ENCODE peak calls at places on chromosomes 5 and 9, in ten cellular contexts. R is psoas muscle; S is breast epithelium; Y is adrenal gland; A is MM.1S; F is astrocyte; I is body of pancreas; O is GM23248; T is uterus; B is CD8-positive, alpha-beta memory T cell. K is an unnamed sample.

GRCh38 chr5:57037355-57037754 is 85.4 kb upstream of the MIER3 start:
- DNase-seq in I (no peak), T (no peak), R (no peak), O (no peak), F (no peak), B (no peak), A (no peak), Y (peak; percentile 74), S (no peak), K (peak; percentile 77)

GRCh38 chr9:22913518-22913917 is 466.9 kb downstream of the DMRTA1 start:
- DNase-seq in O (no peak), F (no peak), I (no peak), R (no peak), S (no peak), T (no peak), B (no peak), A (peak; percentile 27), Y (no peak), K (no peak)

GRCh38 chr9:124574944-124575343 is 67.7 kb upstream of the NR5A1 start:
- DNase-seq in Y (no peak), O (peak; percentile 95), A (no peak), R (no peak), I (no peak), B (no peak), T (no peak), F (peak; percentile 68), S (no peak), K (no peak)

GRCh38 chr9:134619983-134620612 is 21.5 kb upstream of the COL5A1 start:
- DNase-seq in A (no peak), I (no peak), T (peak; percentile 6), R (no peak), B (no peak), O (no peak), S (no peak), Y (no peak), F (no peak), K (peak; percentile 23)

GRCh38 chr5:54063817-54064216 is 246.6 kb downstream of the ARL15 start:
- DNase-seq in O (peak; percentile 84), B (no peak), I (no peak), A (no peak), T (no peak), S (no peak), F (peak; percentile 94), Y (no peak), R (no peak), K (no peak)

GRCh38 chr5:88555658-88556057 is 287.0 kb upstream of the TMEM161B start:
- DNase-seq in I (no peak), S (no peak), F (peak; percentile 19), R (no peak), T (no peak), B (no peak), Y (no peak), O (no peak), A (peak; percentile 33), K (peak; percentile 72)

GRCh38 chr9:130938652-130939404 is at the start of gene FIBCD1:
- DNase-seq in F (peak; percentile 18), Y (no peak), I (no peak), O (peak; percentile 71), S (no peak), A (no peak), T (no peak), B (no peak), R (no peak), K (peak; percentile 86)

GRCh38 chr9:76654051-76654461 is 110.2 kb upstream of the PCA3 start:
- DNase-seq in Y (no peak), F (peak; percentile 66), S (no peak), O (no peak), T (no peak), R (no peak), I (no peak), A (no peak), B (no peak), K (no peak)

GRCh38 chr5:1884638-1885475 is 2.1 kb upstream of the IRX4 start:
- DNase-seq in A (no peak), R (peak; percentile 29), B (no peak), O (no peak), S (no peak), F (no peak), I (no peak), T (no peak), Y (no peak), K (peak; percentile 72)
- H3K27me3 ChIP-seq in A (peaks cover 13% of the 10 kb centered on the region), R (no peaks in the 10 kb centered on the region), B (peaks cover 9% of the 10 kb centered on the region), O (peaks cover 68% of the 10 kb centered on the region), S (peaks cover 93% of the 10 kb centered on the region), F (peaks cover 58% of the 10 kb centered on the region), I (no peaks in the 10 kb centered on the region), T (peaks cover 16% of the 10 kb centered on the region), Y (peaks cover 91% of the 10 kb centered on the region), K (peaks cover 100% of the 10 kb centered on the region)

GRCh38 chr5:72438141-72438540 is 69.1 kb downstream of the ZNF366 start:
- DNase-seq in O (peak; percentile 23), R (no peak), F (peak; percentile 26), T (no peak), B (no peak), A (no peak), I (no peak), S (no peak), Y (no peak), K (no peak)

GRCh38 chr5:72434781-72435437 is 72.3 kb downstream of the ZNF366 start:
- DNase-seq in R (no peak), O (no peak), B (no peak), S (no peak), Y (no peak), T (peak; percentile 34), A (no peak), F (no peak), I (no peak), K (no peak)

GRCh38 chr5:72439192-72439591 is 68.0 kb downstream of the ZNF366 start:
- DNase-seq in T (no peak), R (no peak), A (no peak), I (no peak), Y (no peak), F (no peak), S (no peak), O (no peak), B (no peak), K (peak; percentile 62)

GRCh38 chr5:72434056-72434780 is 73.0 kb downstream of the ZNF366 start:
- DNase-seq in I (no peak), A (no peak), R (no peak), Y (no peak), O (no peak), F (no peak), T (peak; percentile 66), S (no peak), B (no peak), K (no peak)

DNA sequence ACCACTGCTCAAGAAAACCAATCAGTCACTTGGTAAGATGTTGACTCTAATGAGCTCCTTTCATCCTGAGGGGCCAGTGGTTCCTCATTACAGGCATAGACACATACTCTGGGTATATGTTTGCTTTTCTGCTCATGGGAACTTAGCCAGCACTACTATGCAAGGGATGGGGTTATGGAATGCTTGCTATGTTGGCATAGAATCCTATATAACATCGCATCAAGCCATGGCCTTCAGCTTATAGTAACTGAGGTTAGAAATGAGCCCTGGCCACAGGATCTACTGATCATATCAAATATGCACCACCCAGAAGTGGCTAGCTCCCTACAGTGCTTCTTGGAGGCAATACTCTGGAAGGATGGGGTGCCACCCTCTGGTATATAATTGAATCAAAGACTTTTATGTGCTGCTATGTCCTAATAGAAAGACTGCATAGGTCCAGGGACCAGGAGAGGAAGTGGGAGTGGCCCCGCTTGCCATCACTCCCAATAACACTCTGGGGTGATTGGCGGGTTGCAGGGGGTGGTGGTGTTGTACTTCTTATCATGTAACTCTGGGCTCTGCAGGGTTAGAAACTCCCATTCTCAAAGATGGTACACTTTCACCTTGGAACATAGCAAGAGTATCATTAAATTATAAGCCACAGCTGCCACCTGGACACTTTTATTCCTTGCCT is 70.3 kb downstream of the ZNF366 start:
- DNase-seq in B (no peak), F (no peak), O (no peak), R (no peak), I (no peak), Y (no peak), S (no peak), A (no peak), T (no peak), K (no peak)
- H3K4me1 ChIP-seq in B (no peaks in the 10 kb centered on the region), F (peaks cover 7% of the 10 kb centered on the region), O (peaks cover 18% of the 10 kb centered on the region), R (peaks cover 54% of the 10 kb centered on the region), I (peaks cover 5% of the 10 kb centered on the region), Y (peaks cover 20% of the 10 kb centered on the region), S (no peaks in the 10 kb centered on the region), A (no peaks in the 10 kb centered on the region), T (peaks cover 10% of the 10 kb centered on the region), K (peaks cover 6% of the 10 kb centered on the region)

GRCh38 chr5:176776141-176776865 is 34.1 kb upstream of the UNC5A start:
- DNase-seq in I (no peak), A (no peak), O (no peak), R (no peak), Y (no peak), B (no peak), F (no peak), T (no peak), S (no peak), K (peak; percentile 35)

GRCh38 chr5:176774216-176775171 is 35.9 kb upstream of the UNC5A start:
- DNase-seq in S (no peak), Y (no peak), A (no peak), T (no peak), R (no peak), I (no peak), F (no peak), O (no peak), B (no peak), K (peak; percentile 84)

GRCh38 chr5:176778921-176779465 is 31.4 kb upstream of the UNC5A start:
- DNase-seq in F (no peak), Y (no peak), T (no peak), R (no peak), B (no peak), I (no peak), S (no peak), A (no peak), O (no peak), K (peak; percentile 20)

GRCh38 chr5:176775409-176775808 is 35.0 kb upstream of the UNC5A start:
- DNase-seq in S (no peak), I (no peak), O (peak; percentile 37), T (no peak), F (no peak), A (no peak), B (no peak), Y (no peak), R (no peak), K (no peak)

DNA sequence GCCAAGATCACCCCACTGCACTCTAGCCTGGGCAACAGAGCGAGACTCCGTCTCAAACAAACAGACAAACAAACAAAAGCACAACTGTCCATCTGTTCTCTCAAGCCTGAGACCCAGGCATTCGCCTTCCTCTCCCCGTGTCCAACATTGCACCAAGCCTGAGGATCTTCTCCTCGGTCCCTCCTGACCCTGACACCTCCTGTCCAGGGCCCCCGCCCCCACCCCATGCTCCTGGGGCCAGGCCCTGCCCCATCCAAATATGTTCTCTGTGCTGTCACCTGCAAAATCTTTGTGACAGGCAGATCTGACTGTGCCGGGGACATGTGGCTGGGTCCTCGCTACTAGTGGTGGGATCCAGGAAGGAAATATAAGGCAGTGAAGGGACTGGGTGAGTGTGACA is 33.4 kb upstream of the UNC5A start:
- DNase-seq in B (no peak), T (no peak), I (no peak), F (no peak), A (no peak), S (peak; percentile 5), O (no peak), R (no peak), Y (no peak), K (peak; percentile 24)
- H3K27me3 ChIP-seq in B (no peaks in the 10 kb centered on the region), T (no peaks in the 10 kb centered on the region), I (no peaks in the 10 kb centered on the region), F (peaks cover 35% of the 10 kb centered on the region), A (peaks cover 92% of the 10 kb centered on the region), S (peaks cover 48% of the 10 kb centered on the region), O (peaks cover 29% of the 10 kb centered on the region), R (no peaks in the 10 kb centered on the region), Y (peaks cover 3% of the 10 kb centered on the region), K (no peaks in the 10 kb centered on the region)

DNA sequence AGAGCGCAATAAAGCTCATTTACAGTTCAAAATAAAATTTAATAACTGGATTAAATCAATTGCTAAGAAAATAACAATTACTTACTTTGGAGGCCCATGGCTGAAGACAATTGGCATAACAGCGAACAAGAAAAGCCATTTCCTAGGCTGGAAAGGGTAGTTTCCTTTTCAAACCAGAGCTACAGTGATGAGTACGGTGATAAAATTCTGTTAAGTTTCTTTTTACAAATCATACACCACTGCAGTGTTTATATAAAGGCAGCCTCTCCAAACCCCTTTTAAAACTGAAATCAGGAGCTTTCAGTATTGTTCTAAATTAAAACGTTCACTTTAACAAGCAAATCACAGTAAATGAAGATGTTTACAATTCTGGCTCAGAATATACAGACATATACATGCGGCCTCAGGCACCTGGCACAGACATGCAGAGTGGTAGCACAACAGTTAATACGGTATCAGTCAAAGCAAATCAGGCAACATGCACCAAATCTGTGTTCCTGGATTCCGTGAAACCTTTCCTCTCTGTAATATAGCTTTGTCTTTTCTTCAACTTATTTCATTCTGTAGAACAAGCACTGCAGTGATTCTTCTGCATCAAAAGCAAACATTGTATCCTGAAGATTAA is 102.9 kb downstream of the RAPGEF6 start:
- DNase-seq in A (peak; percentile 17), F (no peak), O (no peak), S (no peak), T (no peak), I (no peak), R (no peak), B (no peak), Y (no peak), K (no peak)
- H3K4me1 ChIP-seq in A (peaks cover 12% of the 10 kb centered on the region), F (peaks cover 5% of the 10 kb centered on the region), O (peaks cover 8% of the 10 kb centered on the region), S (no peaks in the 10 kb centered on the region), T (no peaks in the 10 kb centered on the region), I (no peaks in the 10 kb centered on the region), R (peaks cover 19% of the 10 kb centered on the region), B (peaks cover 84% of the 10 kb centered on the region), Y (peaks cover 7% of the 10 kb centered on the region), K (peaks cover 7% of the 10 kb centered on the region)

K was measured in endodermal cell.